ENCODE peak calls at places on chromosomes 5 and 9, in nine cellular contexts. I, E, B, Y, N, K, R, G and W are unnamed samples.

GRCh38 chr9:106929471-106930198 is 66.7 kb downstream of the ZNF462 start:
- DNase-seq in I (no peak), E (no peak), B (no peak), Y (no peak), N (no peak), K (no peak), R (no peak), G (no peak), W (no peak)

GRCh38 chr5:153696256-153696655 is 205.8 kb downstream of the GRIA1 start:
- DNase-seq in I (no peak), E (no peak), B (no peak), Y (no peak), N (no peak), K (no peak), R (no peak), G (no peak), W (no peak)

GRCh38 chr5:135891804-135892203 is 3.8 kb downstream of the IL9 start:
- DNase-seq in I (no peak), E (peak), B (no peak), Y (peak), N (no peak), K (no peak), R (no peak), G (peak), W (no peak)

GRCh38 chr5:140342287-140342686 is 4.1 kb downstream of the HBEGF start:
- DNase-seq in I (peak), E (peak), B (no peak), Y (no peak), N (no peak), K (no peak), R (no peak), G (no peak), W (no peak)

GRCh38 chr9:68457803-68458202 is 82.9 kb downstream of the TMEM252 start:
- DNase-seq in I (no peak), E (no peak), B (no peak), Y (no peak), N (no peak), K (peak), R (no peak), G (no peak), W (no peak)

GRCh38 chr5:96175090-96175489 is 213.4 kb upstream of the ELL2 start:
- DNase-seq in I (no peak), E (peak), B (no peak), Y (no peak), N (peak), K (no peak), R (no peak), G (no peak), W (no peak)

GRCh38 chr9:108854641-108855528 is 901 bp downstream of the ACTL7B start:
- DNase-seq in I (no peak), E (no peak), B (no peak), Y (no peak), N (no peak), K (no peak), R (no peak), G (no peak), W (no peak)

GRCh38 chr9:122446819-122447484 is 30.8 kb downstream of the OR1J1 start:
- DNase-seq in I (no peak), E (no peak), B (no peak), Y (no peak), N (no peak), K (no peak), R (no peak), G (no peak), W (no peak)

GRCh38 chr9:15576350-15577050 is 23.7 kb downstream of the CCDC171 start:
- DNase-seq in I (no peak), E (no peak), B (no peak), Y (no peak), N (no peak), K (peak), R (no peak), G (no peak), W (no peak)

GRCh38 chr5:42772265-42772993 is 15.8 kb downstream of the CCDC152 start:
- DNase-seq in I (no peak), E (no peak), B (no peak), Y (no peak), N (no peak), K (peak), R (no peak), G (no peak), W (no peak)

GRCh38 chr5:72556351-72557146 is 49.3 kb upstream of the ZNF366 start:
- DNase-seq in I (peak), E (no peak), B (peak), Y (peak), N (peak), K (peak), R (peak), G (peak), W (peak)

GRCh38 chr5:307794-308579 is 13.5 kb upstream of the AHRR start:
- DNase-seq in I (no peak), E (no peak), B (no peak), Y (no peak), N (no peak), K (no peak), R (no peak), G (no peak), W (peak)

GRCh38 chr5:129904667-129905466 is 602 bp downstream of the CHSY3 start:
- DNase-seq in I (peak), E (no peak), B (no peak), Y (peak), N (no peak), K (no peak), R (peak), G (peak), W (peak)

GRCh38 chr9:126615791-126616447 is 2.2 kb downstream of the LMX1B start:
- DNase-seq in I (peak), E (no peak), B (no peak), Y (no peak), N (no peak), K (no peak), R (no peak), G (peak), W (peak)

GRCh38 chr9:111253742-111254437 is 76.1 kb downstream of the OR2K2 start:
- DNase-seq in I (no peak), E (peak), B (no peak), Y (no peak), N (no peak), K (no peak), R (no peak), G (no peak), W (no peak)

GRCh38 chr9:126114409-126114760 is 212.2 kb upstream of the MVB12B start:
- DNase-seq in I (no peak), E (no peak), B (no peak), Y (no peak), N (no peak), K (no peak), R (no peak), G (no peak), W (no peak)

GRCh38 chr5:170597109-170597741 is 93.4 kb downstream of the KCNIP1 start:
- DNase-seq in I (no peak), E (peak), B (peak), Y (no peak), N (no peak), K (peak), R (no peak), G (no peak), W (no peak)

GRCh38 chr5:118793652-118794051 is 194.7 kb downstream of the DTWD2 start:
- DNase-seq in I (no peak), E (no peak), B (no peak), Y (no peak), N (no peak), K (no peak), R (no peak), G (no peak), W (no peak)

GRCh38 chr9:37491939-37492338 is 6.2 kb downstream of the POLR1E start:
- DNase-seq in I (no peak), E (no peak), B (no peak), Y (no peak), N (no peak), K (no peak), R (no peak), G (no peak), W (no peak)

DNA sequence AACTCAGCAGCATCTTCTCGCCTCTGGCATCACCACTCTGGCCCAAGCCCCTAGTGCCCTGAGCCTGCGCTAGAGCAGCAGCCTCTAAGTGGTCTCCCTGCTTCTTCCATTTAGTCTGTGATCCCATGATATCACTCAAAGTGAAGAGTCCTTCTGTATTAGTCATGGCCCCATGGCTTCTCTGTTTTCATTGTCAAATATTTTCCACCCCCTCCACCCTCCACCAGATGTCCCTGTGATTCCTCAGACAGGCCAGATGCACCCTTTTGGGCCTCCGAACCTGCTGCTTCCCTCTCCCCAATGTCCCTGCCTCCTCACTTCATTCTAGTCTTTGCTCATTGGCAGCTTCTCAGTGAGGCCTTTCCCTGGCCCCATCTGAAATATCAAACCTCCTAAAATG is 299.2 kb downstream of the SPOCK1 start:
- DNase-seq in I (no peak), E (no peak), B (no peak), Y (no peak), N (no peak), K (peak), R (no peak), G (no peak), W (no peak)
- TF ChIP-seq CTCF in I (no peak), E (no peak), B (no peak), Y (no peak), N (no peak), K (no peak), R (no peak), G (no peak), W (no peak)

GRCh38 chr9:114592356-114592755 is 4.8 kb downstream of the ATP6V1G1 start:
- DNase-seq in I (no peak), E (peak), B (no peak), Y (peak), N (peak), K (peak), R (peak), G (no peak), W (no peak)
- TF ChIP-seq CTCF in I (peak), E (peak), B (no peak), Y (no peak), N (peak), K (peak), R (no peak), G (no peak), W (peak)

GRCh38 chr9:114071197-114071795 is 6.8 kb downstream of the AMBP start:
- DNase-seq in I (no peak), E (no peak), B (no peak), Y (no peak), N (no peak), K (peak), R (no peak), G (no peak), W (no peak)

GRCh38 chr9:114065304-114065703 is 12.8 kb downstream of the AMBP start:
- DNase-seq in I (no peak), E (no peak), B (no peak), Y (no peak), N (no peak), K (no peak), R (no peak), G (no peak), W (no peak)

GRCh38 chr9:114072181-114073140 is 5.6 kb downstream of the AMBP start:
- DNase-seq in I (no peak), E (no peak), B (no peak), Y (no peak), N (no peak), K (peak), R (no peak), G (no peak), W (no peak)

GRCh38 chr9:114069476-114070187 is 8.5 kb downstream of the AMBP start:
- DNase-seq in I (no peak), E (no peak), B (no peak), Y (no peak), N (no peak), K (no peak), R (no peak), G (no peak), W (no peak)

GRCh38 chr9:114070188-114071103 is 7.7 kb downstream of the AMBP start:
- DNase-seq in I (no peak), E (no peak), B (no peak), Y (no peak), N (no peak), K (no peak), R (no peak), G (no peak), W (no peak)
- TF ChIP-seq CTCF in I (no peak), E (no peak), B (no peak), Y (no peak), N (no peak), K (no peak), R (no peak), G (no peak), W (no peak)

GRCh38 chr9:5825223-5825622 is 7.7 kb downstream of the ERMP1 start:
- DNase-seq in I (no peak), E (no peak), B (no peak), Y (no peak), N (no peak), K (no peak), R (no peak), G (no peak), W (no peak)
- TF ChIP-seq CTCF in I (no peak), E (no peak), B (no peak), Y (no peak), N (no peak), K (no peak), R (no peak), G (no peak), W (no peak)

GRCh38 chr9:78013924-78014323 is 17.7 kb downstream of the GNAQ start:
- DNase-seq in I (no peak), E (no peak), B (no peak), Y (no peak), N (no peak), K (no peak), R (no peak), G (no peak), W (no peak)
- TF ChIP-seq CTCF in I (no peak), E (no peak), B (no peak), Y (no peak), N (no peak), K (no peak), R (no peak), G (no peak), W (no peak)

GRCh38 chr9:80948876-80949275 is 740.5 kb downstream of the TLE1 start:
- DNase-seq in I (no peak), E (no peak), B (no peak), Y (no peak), N (no peak), K (no peak), R (no peak), G (no peak), W (no peak)

GRCh38 chr9:80951675-80952074 is 737.7 kb downstream of the TLE1 start:
- DNase-seq in I (no peak), E (no peak), B (no peak), Y (no peak), N (no peak), K (no peak), R (no peak), G (no peak), W (no peak)

GRCh38 chr9:80954521-80954920 is 734.8 kb downstream of the TLE1 start:
- DNase-seq in I (no peak), E (no peak), B (no peak), Y (no peak), N (no peak), K (no peak), R (no peak), G (no peak), W (no peak)

GRCh38 chr9:80948107-80948506 is 741.2 kb downstream of the TLE1 start:
- DNase-seq in I (no peak), E (no peak), B (no peak), Y (no peak), N (no peak), K (no peak), R (no peak), G (no peak), W (no peak)

GRCh38 chr9:80952523-80952922 is 736.8 kb downstream of the TLE1 start:
- DNase-seq in I (no peak), E (no peak), B (no peak), Y (no peak), N (no peak), K (no peak), R (no peak), G (no peak), W (no peak)
- TF ChIP-seq CTCF in I (no peak), E (no peak), B (no peak), Y (no peak), N (no peak), K (no peak), R (no peak), G (no peak), W (no peak)

GRCh38 chr9:124855944-124856773 is 2.9 kb downstream of the WDR38 start:
- DNase-seq in I (no peak), E (peak), B (no peak), Y (peak), N (no peak), K (no peak), R (no peak), G (peak), W (no peak)
- TF ChIP-seq CTCF in I (peak), E (peak), B (peak), Y (peak), N (no peak), K (peak), R (peak), G (peak), W (peak)

GRCh38 chr5:180647465-180647864 is 1.9 kb downstream of the FLT4 start:
- DNase-seq in I (no peak), E (no peak), B (no peak), Y (no peak), N (peak), K (no peak), R (no peak), G (no peak), W (peak)

GRCh38 chr5:180646963-180647305 is 2.5 kb downstream of the FLT4 start:
- DNase-seq in I (no peak), E (no peak), B (no peak), Y (no peak), N (no peak), K (no peak), R (no peak), G (no peak), W (peak)

GRCh38 chr5:180649297-180650039 is at the start of gene FLT4:
- DNase-seq in I (no peak), E (no peak), B (no peak), Y (peak), N (peak), K (no peak), R (no peak), G (peak), W (peak)

GRCh38 chr5:180647941-180648500 is 1.4 kb downstream of the FLT4 start:
- DNase-seq in I (no peak), E (no peak), B (no peak), Y (no peak), N (peak), K (no peak), R (no peak), G (no peak), W (peak)

GRCh38 chr5:180648658-180649296 is 623 bp downstream of the FLT4 start:
- DNase-seq in I (peak), E (no peak), B (no peak), Y (peak), N (peak), K (no peak), R (no peak), G (peak), W (peak)
- TF ChIP-seq CTCF in I (no peak), E (no peak), B (peak), Y (peak), N (no peak), K (peak), R (no peak), G (peak), W (peak)